ENCODE peak calls at places on chromosomes 12 and 14, in seven cellular contexts. F, C, S, E, V, Y and K are unnamed samples.

GRCh38 chr12:77953515-77953914 is 122.8 kb downstream of the NAV3 start:
- DNase-seq in F (no peak), C (no peak), S (no peak), E (no peak), V (no peak), Y (no peak), K (no peak)

GRCh38 chr14:101518611-101519048 is 42.7 kb upstream of the DIO3 start:
- DNase-seq in F (no peak), C (peak), S (no peak), E (no peak), V (peak), Y (no peak), K (no peak)

GRCh38 chr12:75378354-75378753 is 12.5 kb upstream of the GLIPR1L2 start:
- DNase-seq in F (peak), C (no peak), S (no peak), E (no peak), V (peak), Y (no peak), K (no peak)

GRCh38 chr12:21894792-21895392 is 46.3 kb downstream of the ABCC9 start:
- DNase-seq in F (peak), C (no peak), S (no peak), E (no peak), V (peak), Y (no peak), K (no peak)

GRCh38 chr14:101889898-101890297 is 74.5 kb upstream of the DYNC1H1 start:
- DNase-seq in F (peak), C (no peak), S (no peak), E (peak), V (peak), Y (peak), K (no peak)

GRCh38 chr12:39617887-39618286 is 1.7 kb downstream of the ABCD2 start:
- DNase-seq in F (no peak), C (no peak), S (no peak), E (no peak), V (no peak), Y (no peak), K (no peak)

GRCh38 chr12:40016960-40017359 is 88.9 kb downstream of the SLC2A13 start:
- DNase-seq in F (peak), C (no peak), S (no peak), E (peak), V (peak), Y (peak), K (no peak)

GRCh38 chr12:93684716-93685115 is 7.5 kb downstream of the CRADD start:
- DNase-seq in F (peak), C (no peak), S (no peak), E (peak), V (peak), Y (no peak), K (no peak)

GRCh38 chr12:29725587-29726320 is 58.0 kb downstream of the TMTC1 start:
- DNase-seq in F (peak), C (peak), S (peak), E (peak), V (peak), Y (peak), K (peak)

DNA sequence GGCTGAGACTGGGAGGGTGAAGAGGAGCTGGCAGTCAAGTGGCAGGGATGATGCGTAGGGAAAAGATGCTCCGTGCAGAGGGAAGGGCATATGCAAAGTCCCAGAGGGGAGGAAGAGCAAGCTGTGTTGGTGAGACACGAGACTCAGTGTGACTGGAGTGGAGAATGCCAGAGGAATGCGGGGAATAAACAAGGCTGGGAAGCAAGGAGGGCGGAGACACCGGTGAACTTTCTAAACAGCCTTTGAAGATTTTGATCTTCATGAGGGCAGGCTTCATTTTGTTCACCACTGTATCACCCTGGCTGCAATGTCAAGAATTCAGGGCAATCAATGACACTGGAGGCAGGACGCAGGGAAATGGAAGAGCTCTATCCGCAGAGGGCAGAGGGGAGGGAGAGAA is 535.8 kb downstream of the FUT8 start:
- DNase-seq in F (no peak), C (no peak), S (no peak), E (no peak), V (no peak), Y (no peak), K (no peak)
- H3K4me3 ChIP-seq in F (no peak), C (no peak), S (no peak), E (no peak), V (no peak), Y (no peak), K (no peak)

DNA sequence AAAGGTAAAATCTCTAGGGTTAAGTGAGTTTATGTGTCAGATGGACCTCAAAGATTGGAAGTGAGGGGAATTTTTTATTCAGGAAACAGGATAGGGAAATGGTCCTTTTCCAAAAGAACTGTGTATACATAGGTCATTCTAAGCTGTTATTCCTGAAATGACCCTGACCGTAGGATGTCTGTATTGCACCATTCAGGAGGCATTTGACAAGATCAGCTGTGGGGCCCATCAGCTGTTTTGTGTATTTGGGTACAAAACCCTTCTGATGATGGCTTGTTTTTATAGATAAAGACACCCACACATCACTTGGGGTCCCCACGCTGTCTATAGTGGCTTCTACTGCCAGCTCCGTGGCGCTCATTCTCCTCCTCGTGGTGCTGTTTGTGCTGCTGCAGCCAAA is 62.6 kb upstream of the SRSF5 start:
- DNase-seq in F (no peak), C (no peak), S (no peak), E (no peak), V (no peak), Y (no peak), K (no peak)
- H3K4me3 ChIP-seq in F (no peak), C (no peak), S (no peak), E (no peak), V (no peak), Y (no peak), K (no peak)

GRCh38 chr12:4296749-4297148 is 23.2 kb downstream of the CCND2 start:
- DNase-seq in F (no peak), C (no peak), S (no peak), E (no peak), V (no peak), Y (no peak), K (no peak)

GRCh38 chr12:4290011-4290790 is 16.6 kb downstream of the CCND2 start:
- DNase-seq in F (no peak), C (no peak), S (no peak), E (no peak), V (no peak), Y (no peak), K (no peak)

GRCh38 chr12:4292266-4293063 is 18.9 kb downstream of the CCND2 start:
- DNase-seq in F (no peak), C (no peak), S (no peak), E (no peak), V (no peak), Y (no peak), K (no peak)

GRCh38 chr12:4293942-4294505 is 20.5 kb downstream of the CCND2 start:
- DNase-seq in F (no peak), C (no peak), S (no peak), E (no peak), V (no peak), Y (no peak), K (no peak)

DNA sequence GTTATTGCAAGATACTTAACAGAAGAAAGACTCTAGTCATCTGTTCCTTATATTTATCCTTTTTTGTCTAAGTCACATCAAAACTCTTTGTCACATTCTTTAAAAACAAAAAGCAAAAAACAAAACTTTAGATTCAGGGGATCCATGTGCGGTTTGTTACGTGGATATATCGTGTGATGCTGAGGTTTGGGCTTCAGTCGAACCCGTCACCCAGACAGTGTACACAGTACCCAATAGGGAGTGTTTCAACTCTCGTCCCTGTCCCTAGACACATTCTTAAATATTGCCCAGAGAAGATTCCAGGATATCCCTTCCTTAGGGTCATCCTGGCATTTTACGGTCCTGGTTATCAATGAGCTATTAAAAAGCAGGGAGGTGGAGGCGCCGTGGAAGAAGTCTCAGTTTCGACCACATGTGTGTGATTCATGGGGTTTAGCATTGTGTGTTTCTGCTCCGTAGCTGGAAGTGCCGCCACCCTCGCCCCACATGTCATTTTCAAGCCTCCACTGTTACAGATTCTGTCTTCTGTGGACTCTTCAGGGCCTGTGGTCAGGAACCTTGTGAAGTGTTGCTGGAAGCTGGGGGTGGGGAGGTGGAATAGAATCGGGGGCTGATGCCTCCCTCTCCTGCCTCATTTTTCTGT is 19.9 kb downstream of the CCND2 start:
- DNase-seq in F (no peak), C (no peak), S (no peak), E (no peak), V (no peak), Y (no peak), K (no peak)
- H3K4me3 ChIP-seq in F (no peak), C (no peak), S (no peak), E (no peak), V (no peak), Y (no peak), K (no peak)

DNA sequence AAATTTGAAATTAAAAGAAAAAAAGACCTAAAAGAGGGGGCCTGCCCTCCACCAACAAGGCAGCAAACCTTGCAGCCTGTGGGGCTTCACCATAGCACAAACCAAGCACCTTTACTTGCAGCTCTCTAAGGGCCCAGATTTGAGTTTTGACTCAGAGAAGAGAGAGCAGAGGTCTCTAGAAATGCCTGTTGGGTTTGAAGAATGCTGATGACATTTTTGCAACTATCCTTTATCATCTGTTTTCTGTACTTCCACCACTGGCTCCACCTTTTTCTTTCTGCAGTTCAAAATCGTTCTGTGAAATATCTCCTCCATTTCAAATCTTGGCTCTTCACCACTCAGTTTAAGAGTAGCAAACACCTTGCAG is 83.8 kb upstream of the HMGA2 start:
- DNase-seq in F (no peak), C (no peak), S (no peak), E (no peak), V (peak), Y (peak), K (no peak)
- H3K4me3 ChIP-seq in F (no peak), C (no peak), S (peak), E (no peak), V (no peak), Y (peak), K (peak)

GRCh38 chr14:37588667-37588955 is 6.4 kb downstream of the FOXA1 start:
- DNase-seq in F (no peak), C (no peak), S (no peak), E (no peak), V (no peak), Y (no peak), K (no peak)
- H3K4me3 ChIP-seq in F (no peak), C (no peak), S (no peak), E (no peak), V (no peak), Y (no peak), K (no peak)

GRCh38 chr14:55800443-55800842 is 220.4 kb downstream of the KTN1 start:
- DNase-seq in F (no peak), C (no peak), S (no peak), E (no peak), V (no peak), Y (no peak), K (no peak)
- H3K4me3 ChIP-seq in F (no peak), C (no peak), S (no peak), E (no peak), V (no peak), Y (no peak), K (no peak)

GRCh38 chr12:232731-233614 is 19.0 kb upstream of the SLC6A12 start:
- DNase-seq in F (no peak), C (no peak), S (peak), E (no peak), V (no peak), Y (no peak), K (peak)
- H3K4me3 ChIP-seq in F (no peak), C (no peak), S (no peak), E (no peak), V (no peak), Y (no peak), K (no peak)